ENCODE peak calls at places on chromosomes 1 and 21, in five cellular contexts. O is ascending aorta, G is cardiac muscle cell, U is astrocyte, L is tibial nerve. B is an unnamed sample.

GRCh38 chr1:222643603-222643936 is 25.7 kb downstream of the MIA3 start:
- DNase-seq in U (no peak), G (no peak), L (peak; percentile 7), O (no peak), B (no peak)

GRCh38 chr1:212034516-212035122 is 738 bp downstream of the INTS7 start:
- DNase-seq in G (no peak), U (no peak), O (no peak), L (no peak), B (no peak)

GRCh38 chr1:244280221-244280620 is 171.5 kb downstream of the ADSS2 start:
- DNase-seq in O (no peak), G (no peak), L (no peak), U (no peak), B (no peak)

GRCh38 chr1:55355549-55355948 is 140.4 kb upstream of the USP24 start:
- DNase-seq in G (no peak), U (no peak), O (no peak), L (no peak), B (no peak)

GRCh38 chr21:43880111-43880985 is 15.3 kb downstream of the AGPAT3 start:
- DNase-seq in L (no peak), G (no peak), U (peak; percentile 26), O (no peak), B (no peak)

GRCh38 chr1:99173282-99173681 is 91.0 kb upstream of the PLPPR4 start:
- DNase-seq in G (no peak), O (no peak), U (peak; percentile 29), L (no peak), B (no peak)

GRCh38 chr1:241503444-241503843 is 16.1 kb downstream of the FH start:
- DNase-seq in U (no peak), L (no peak), G (no peak), O (no peak), B (no peak)

GRCh38 chr1:68024635-68025338 is 25.6 kb downstream of the DIRAS3 start:
- DNase-seq in U (no peak), O (no peak), L (no peak), G (no peak), B (no peak)

GRCh38 chr1:229309074-229309473 is 33.8 kb downstream of the CCSAP start:
- DNase-seq in G (no peak), O (no peak), L (no peak), U (no peak), B (no peak)

GRCh38 chr21:39107739-39108138 is 75.5 kb downstream of the PSMG1 start:
- DNase-seq in G (no peak), L (no peak), U (no peak), O (no peak), B (no peak)

GRCh38 chr1:61043010-61043820 is 39.1 kb upstream of the NFIA start:
- DNase-seq in G (peak; percentile 80), U (peak; percentile 40), L (peak; percentile 91), O (peak; percentile 38), B (peak; percentile 46)

GRCh38 chr1:173304529-173305227 is 97.5 kb upstream of the TNFSF4 start:
- DNase-seq in L (no peak), G (no peak), O (no peak), U (no peak), B (no peak)

GRCh38 chr1:199313444-199313843 is 674.6 kb downstream of the PTPRC start:
- DNase-seq in U (no peak), L (no peak), O (no peak), G (no peak), B (no peak)

GRCh38 chr1:193569696-193570269 is 383.4 kb upstream of the B3GALT2 start:
- DNase-seq in L (no peak), U (peak; percentile 92), O (no peak), G (no peak), B (no peak)

GRCh38 chr1:235958021-235958420 is 91.3 kb upstream of the LYST start:
- DNase-seq in L (no peak), U (no peak), O (no peak), G (no peak), B (no peak)

GRCh38 chr21:30434033-30434631 is 4.1 kb downstream of the KRTAP13-4 start:
- DNase-seq in U (no peak), L (peak; percentile 13), O (no peak), G (peak; percentile 53), B (no peak)

DNA sequence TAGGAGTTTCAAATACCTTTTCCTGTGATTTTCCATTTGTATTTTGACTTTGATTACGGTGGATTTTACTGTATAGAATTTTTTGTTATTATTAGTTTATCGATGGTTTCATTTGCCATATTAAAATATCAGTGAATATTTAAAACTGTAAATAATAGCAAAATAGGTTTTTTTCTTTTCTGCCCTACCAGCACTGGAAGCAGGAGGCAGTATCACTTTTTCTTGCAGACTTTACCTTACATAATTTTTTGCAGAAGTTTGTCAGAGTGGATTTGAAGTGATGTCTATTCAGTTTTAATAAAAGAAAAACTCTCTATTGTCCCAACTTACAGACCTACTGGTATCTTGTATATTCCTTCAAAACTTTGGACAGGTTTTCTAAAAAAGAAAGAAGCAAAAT is 213.6 kb downstream of the CENPF start:
- DNase-seq in O (no peak), U (no peak), G (no peak), L (no peak), B (no peak)
- TF ChIP-seq CTCF in O (no peak), U (no peak), G (no peak), L (no peak), B (no peak)

GRCh38 chr1:184143449-184143848 is 91.9 kb downstream of the TSEN15 start:
- DNase-seq in G (peak; percentile 81), O (no peak), L (no peak), U (no peak), B (no peak)
- TF ChIP-seq CTCF in G (no peak), O (peak; percentile 11), L (no peak), U (no peak), B (no peak)

GRCh38 chr1:192378276-192378675 is 61.5 kb downstream of the RGS21 start:
- DNase-seq in U (no peak), L (no peak), O (no peak), G (no peak), B (no peak)
- TF ChIP-seq CTCF in U (no peak), L (no peak), O (no peak), G (no peak), B (no peak)

GRCh38 chr1:182292193-182292741 is 99.3 kb downstream of the GLUL start:
- DNase-seq in G (no peak), U (no peak), L (no peak), O (no peak), B (no peak)
- TF ChIP-seq CTCF in G (no peak), U (no peak), L (no peak), O (no peak), B (no peak)

B was measured in GM06990.